ENCODE peak calls at places on chromosomes 1 and 21, in nine cellular contexts. P is brain microvascular endothelial cell, N is left ventricle myocardium inferior, B is mesenchymal stem cell, V is aorta, S is heart right ventricle, H is lower lobe of right lung, Q is fibroblast of lung, W is IMR-90. Y is an unnamed sample. For H3K27me3 and H3K36me3, the result is how much of the 10 kb centered on the place peaks cover.

GRCh38 chr1:248752119-248752931 is 3.2 kb downstream of the LYPD8 start:
- DNase-seq in B (no peak), P (no peak), Q (no peak), S (no peak), W (no peak), H (no peak), V (no peak), N (no peak), Y (peak)

GRCh38 chr1:209311770-209312169 is 271.7 kb upstream of the CAMK1G start:
- DNase-seq in S (no peak), V (no peak), Q (no peak), P (no peak), H (no peak), N (no peak), W (no peak), B (no peak), Y (no peak)

GRCh38 chr1:54542120-54542961 is 5.7 kb upstream of the ACOT11 start:
- DNase-seq in B (peak), S (no peak), W (peak), N (peak), V (peak), Q (peak), H (peak), P (peak), Y (peak)

GRCh38 chr1:205576805-205577761 is 54.7 kb downstream of the ELK4 start:
- DNase-seq in N (no peak), W (no peak), Q (no peak), P (no peak), B (no peak), S (no peak), H (no peak), V (no peak), Y (no peak)

GRCh38 chr1:32981003-32981909 is 16.6 kb upstream of the RNF19B start:
- DNase-seq in S (peak), B (peak), V (peak), P (peak), N (no peak), H (peak), Q (peak), W (peak), Y (peak)

GRCh38 chr1:160081261-160081936 is at the start of gene KCNJ9:
- DNase-seq in P (no peak), H (no peak), Q (peak), N (no peak), W (no peak), B (peak), V (no peak), S (no peak), Y (peak)

GRCh38 chr21:39444406-39445145 is 1.0 kb downstream of the LCA5L start:
- DNase-seq in N (no peak), V (no peak), Q (peak), P (peak), B (peak), W (peak), H (no peak), S (no peak), Y (peak)

GRCh38 chr1:161771166-161771565 is 5.0 kb downstream of the ATF6 start:
- DNase-seq in B (no peak), W (no peak), H (no peak), S (no peak), P (no peak), V (no peak), Q (no peak), N (no peak), Y (no peak)

GRCh38 chr1:152623203-152623844 is 421 bp upstream of the LCE3A start:
- DNase-seq in V (no peak), H (no peak), P (no peak), W (no peak), B (no peak), S (no peak), Q (no peak), N (no peak), Y (peak)

GRCh38 chr1:220682901-220683576 is 7.1 kb upstream of the C1orf115 start:
- DNase-seq in P (no peak), V (no peak), S (no peak), Q (no peak), H (no peak), N (no peak), B (no peak), W (no peak), Y (peak)

GRCh38 chr1:41093826-41094225 is 72.3 kb upstream of the SLFNL1 start:
- DNase-seq in Q (peak), S (no peak), W (peak), V (no peak), B (no peak), N (no peak), H (no peak), P (no peak), Y (no peak)

GRCh38 chr1:8120693-8121260 is 94.7 kb upstream of the ERRFI1 start:
- DNase-seq in H (no peak), Q (peak), W (peak), V (no peak), P (no peak), N (no peak), S (no peak), B (peak), Y (no peak)

GRCh38 chr1:3838788-3839187 is 18.2 kb downstream of the CEP104 start:
- DNase-seq in H (no peak), B (no peak), N (no peak), W (no peak), Q (no peak), V (no peak), S (no peak), P (no peak), Y (no peak)

GRCh38 chr1:6783956-6784559 is 1.2 kb upstream of the CAMTA1 start:
- DNase-seq in P (no peak), H (no peak), S (no peak), B (no peak), V (no peak), N (no peak), W (no peak), Q (no peak), Y (no peak)

GRCh38 chr21:35422011-35422410 is 372.9 kb upstream of the RUNX1 start:
- DNase-seq in P (no peak), V (no peak), N (no peak), B (no peak), S (no peak), Q (no peak), H (no peak), W (no peak), Y (no peak)

GRCh38 chr1:235060607-235061470 is 67.8 kb downstream of the TOMM20 start:
- DNase-seq in W (no peak), N (peak), P (no peak), B (no peak), H (peak), Q (no peak), S (no peak), V (no peak), Y (no peak)

GRCh38 chr21:30257773-30258172 is 25.0 kb downstream of the KRTAP24-1 start:
- DNase-seq in W (no peak), N (no peak), P (peak), B (peak), V (no peak), H (no peak), Q (no peak), S (no peak), Y (no peak)

GRCh38 chr1:15963968-15964648 is 11.8 kb downstream of the ZBTB17 start:
- DNase-seq in S (no peak), B (peak), V (no peak), Q (no peak), P (no peak), N (no peak), H (no peak), W (no peak), Y (no peak)

GRCh38 chr1:181440510-181440909 is 42.8 kb upstream of the CACNA1E start:
- DNase-seq in Q (no peak), W (no peak), B (no peak), N (no peak), S (no peak), V (no peak), H (no peak), P (no peak), Y (no peak)

GRCh38 chr1:48018799-48019198 is 21.6 kb upstream of the TRABD2B start:
- DNase-seq in P (no peak), N (no peak), Q (no peak), S (no peak), V (no peak), W (no peak), H (no peak), B (no peak), Y (peak)

GRCh38 chr1:225373155-225373554 is 54.7 kb downstream of the LBR start:
- DNase-seq in B (no peak), N (no peak), W (no peak), S (no peak), P (no peak), Q (no peak), H (no peak), V (no peak), Y (no peak)

GRCh38 chr21:29130234-29130993 is at the start of gene MAP3K7CL:
- DNase-seq in H (no peak), S (peak), B (peak), Q (peak), N (peak), W (peak), V (peak), P (peak), Y (peak)

GRCh38 chr1:157725214-157725577 is 24.6 kb upstream of the FCRL3 start:
- DNase-seq in S (no peak), W (no peak), V (no peak), B (no peak), P (no peak), Q (no peak), H (no peak), N (no peak), Y (no peak)

GRCh38 chr1:116268211-116268610 is 104.8 kb upstream of the ATP1A1 start:
- DNase-seq in N (no peak), H (peak), B (no peak), S (no peak), P (no peak), V (peak), W (no peak), Q (no peak), Y (peak)

GRCh38 chr1:5770981-5771765 is 221.1 kb downstream of the NPHP4 start:
- DNase-seq in H (no peak), P (no peak), W (no peak), V (no peak), S (no peak), Q (no peak), B (no peak), N (no peak), Y (peak)

GRCh38 chr1:108082741-108083562 is 117.2 kb downstream of the SLC25A24 start:
- DNase-seq in N (no peak), V (no peak), B (no peak), S (no peak), P (no peak), H (no peak), Q (no peak), W (no peak), Y (no peak)

GRCh38 chr1:180757657-180758056 is 125.8 kb downstream of the XPR1 start:
- DNase-seq in V (no peak), B (no peak), N (no peak), Q (no peak), S (no peak), H (no peak), P (no peak), W (no peak), Y (no peak)

GRCh38 chr1:74641876-74642275 is 31.7 kb downstream of the ERICH3 start:
- DNase-seq in B (no peak), Q (peak), H (no peak), P (no peak), W (no peak), N (no peak), S (no peak), V (no peak), Y (no peak)

GRCh38 chr1:212529211-212529731 is 79.3 kb upstream of the ATF3 start:
- DNase-seq in H (no peak), P (no peak), Q (peak), S (no peak), B (no peak), W (peak), V (no peak), N (no peak), Y (peak)

GRCh38 chr1:175158133-175158532 is 34.4 kb downstream of the KIAA0040 start:
- DNase-seq in H (no peak), N (no peak), S (no peak), W (no peak), P (no peak), Q (no peak), B (no peak), V (no peak), Y (no peak)

GRCh38 chr1:150051089-150051373 is 16.5 kb upstream of the VPS45 start:
- DNase-seq in V (no peak), H (no peak), W (no peak), B (no peak), N (no peak), P (no peak), Q (no peak), S (no peak), Y (no peak)

GRCh38 chr1:103416681-103417318 is 108.7 kb upstream of the RNPC3 start:
- DNase-seq in H (no peak), B (no peak), Q (peak), S (no peak), V (no peak), N (no peak), P (no peak), W (peak), Y (peak)

GRCh38 chr1:66527688-66528087 is 6.3 kb upstream of the SGIP1 start:
- DNase-seq in V (no peak), W (peak), S (no peak), P (peak), H (no peak), Q (peak), B (peak), N (no peak), Y (no peak)

GRCh38 chr1:119816407-119816806 is 5.1 kb upstream of the REG4 start:
- DNase-seq in B (peak), H (no peak), S (no peak), Q (peak), N (no peak), V (no peak), P (peak), W (peak), Y (no peak)

GRCh38 chr1:94678187-94678863 is 136.8 kb upstream of the F3 start:
- DNase-seq in V (no peak), Q (no peak), H (no peak), P (no peak), W (no peak), B (no peak), S (no peak), N (no peak), Y (no peak)

GRCh38 chr1:215529111-215529510 is 38.0 kb upstream of the KCTD3 start:
- DNase-seq in H (no peak), V (no peak), Q (no peak), N (no peak), P (no peak), B (peak), S (no peak), W (peak), Y (no peak)

GRCh38 chr1:7379445-7379971 is 391.6 kb upstream of the VAMP3 start:
- DNase-seq in V (peak), Q (peak), P (peak), W (peak), B (peak), S (peak), N (peak), H (no peak), Y (peak)

GRCh38 chr1:241842565-241842964 is 5.4 kb upstream of the EXO1 start:
- DNase-seq in H (no peak), N (no peak), S (no peak), Q (peak), B (peak), V (no peak), P (peak), W (peak), Y (no peak)

GRCh38 chr21:40732243-40732642 is 114.7 kb downstream of the DSCAM start:
- DNase-seq in V (no peak), H (no peak), B (no peak), P (no peak), N (no peak), W (no peak), S (no peak), Q (peak), Y (no peak)

GRCh38 chr1:9793291-9793690 is 30.5 kb downstream of the CLSTN1 start:
- DNase-seq in N (no peak), Q (no peak), W (no peak), B (no peak), H (no peak), P (no peak), V (no peak), S (no peak), Y (no peak)

GRCh38 chr1:9797049-9797448 is 26.7 kb downstream of the CLSTN1 start:
- DNase-seq in B (no peak), W (no peak), Q (no peak), P (no peak), H (no peak), V (no peak), S (no peak), N (no peak), Y (no peak)

GRCh38 chr1:9794081-9794480 is 29.7 kb downstream of the CLSTN1 start:
- DNase-seq in S (no peak), W (no peak), Q (no peak), B (no peak), P (no peak), V (no peak), N (no peak), H (no peak), Y (no peak)

GRCh38 chr1:9801909-9802308 is 21.9 kb downstream of the CLSTN1 start:
- DNase-seq in H (no peak), N (no peak), W (no peak), V (no peak), B (no peak), S (no peak), Q (no peak), P (no peak), Y (no peak)

DNA sequence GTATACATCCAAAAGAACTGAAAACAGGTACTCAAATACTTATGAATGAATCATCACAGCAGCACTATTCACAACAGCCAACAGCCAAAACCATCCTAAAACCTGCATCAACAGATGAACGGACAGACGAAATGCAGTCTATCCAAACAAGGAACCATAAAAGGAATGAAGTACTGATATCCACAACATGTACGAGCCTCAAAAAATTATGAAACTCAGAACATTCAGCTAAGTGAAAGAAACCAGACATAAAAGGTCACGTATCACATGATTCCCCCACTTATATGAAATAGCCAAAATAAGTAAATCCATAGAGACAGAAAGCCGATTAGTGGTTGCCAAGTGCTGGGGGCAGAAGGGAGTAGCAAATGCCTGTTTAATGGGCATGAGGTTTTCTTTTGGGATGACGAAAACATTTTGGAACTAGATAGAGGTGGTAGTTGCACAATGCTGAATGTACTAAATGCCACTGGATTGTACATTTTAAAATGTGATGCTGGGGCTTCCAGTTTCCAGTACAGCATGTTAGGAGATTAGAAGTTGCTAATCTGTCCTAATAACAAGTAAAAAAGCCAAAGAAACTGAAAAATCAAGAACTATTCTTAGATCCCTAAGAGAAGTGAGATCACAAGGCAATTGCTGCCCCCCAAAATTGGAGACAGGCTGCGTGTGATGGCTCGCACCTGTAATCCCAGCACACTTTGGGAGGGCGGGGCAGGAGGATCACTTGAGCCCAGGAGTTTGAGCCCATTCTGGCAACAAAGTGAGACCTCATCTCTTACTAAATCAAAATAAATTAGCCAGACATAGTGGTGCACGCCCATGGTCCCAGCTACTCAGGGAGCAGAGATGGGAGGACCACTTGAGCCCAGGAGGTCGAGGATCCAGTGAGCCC is 25.3 kb downstream of the CLSTN1 start:
- DNase-seq in P (no peak), V (no peak), H (no peak), S (no peak), W (peak), B (peak), N (no peak), Q (peak), Y (peak)
- H3K4me3 ChIP-seq in P (no peak), V (no peak), H (no peak), S (no peak), W (no peak), B (peak), N (no peak), Q (no peak), Y (peak)

DNA sequence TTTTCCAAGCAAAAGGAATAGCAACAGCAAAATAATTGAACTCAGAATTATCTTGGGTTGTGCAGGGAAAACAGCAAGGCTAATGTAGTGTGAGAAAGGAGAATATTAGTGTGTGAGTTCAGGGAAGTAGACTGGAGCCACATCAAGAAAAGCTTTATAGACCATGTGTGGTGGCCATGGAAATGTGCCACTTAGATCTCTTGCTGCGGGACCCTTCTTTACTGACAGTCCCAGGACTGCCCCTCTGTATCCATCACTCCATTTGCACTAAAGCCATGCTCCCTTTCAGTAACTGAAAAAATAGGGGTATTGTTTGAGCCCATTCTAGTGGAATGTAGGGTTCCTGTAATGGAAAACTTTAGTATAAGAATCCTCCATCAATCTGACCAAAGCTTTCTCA is 32.3 kb downstream of the SAMSN1 start:
- DNase-seq in B (no peak), S (no peak), H (no peak), W (no peak), N (no peak), Q (no peak), P (no peak), V (no peak), Y (no peak)
- H3K27me3 ChIP-seq in B (under half), S (under half), H (under half), W (under half), N (under half), Q (under half), P (under half), V (under half), Y (under half)

DNA sequence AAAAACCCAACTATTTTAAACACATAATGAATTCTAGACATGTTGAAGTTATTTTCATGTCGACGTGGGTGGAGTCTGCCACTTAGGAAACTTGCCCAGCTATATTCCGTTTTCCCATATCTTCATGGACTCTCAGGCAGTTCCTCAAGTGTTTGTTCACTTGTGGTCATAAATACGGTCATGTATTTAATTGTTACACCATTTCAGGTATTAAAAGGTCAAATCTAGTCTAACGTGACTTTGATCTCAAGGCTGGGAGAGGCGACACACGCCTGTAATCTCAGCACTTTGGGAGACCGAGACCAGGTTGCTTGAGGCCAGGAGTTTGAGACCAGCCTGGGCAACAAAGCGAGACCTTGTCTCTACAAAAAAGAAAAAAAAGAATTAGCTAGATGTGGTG is 346.9 kb downstream of the PBX1 start:
- DNase-seq in S (no peak), Q (no peak), H (no peak), V (no peak), W (no peak), P (no peak), N (no peak), B (no peak), Y (no peak)
- H3K36me3 ChIP-seq in S (under half), Q (under half), H (under half), V (under half), W (under half), P (under half), N (under half), B (under half), Y (under half)

GRCh38 chr1:246210751-246211150 is 296.3 kb downstream of the SMYD3 start:
- DNase-seq in B (peak), S (no peak), W (no peak), V (no peak), P (no peak), N (no peak), H (no peak), Q (no peak), Y (no peak)
- H3K4me3 ChIP-seq in B (no peak), S (no peak), W (no peak), V (no peak), P (no peak), N (no peak), H (no peak), Q (no peak), Y (no peak)

Y was measured in MG63.